ENCODE peak calls at places on chromosomes 4 and X, in four cellular contexts. One of them, this sample, is unnamed.

GRCh38 chrX:71911023-71911730 is 532 bp downstream of the NHSL2 start:
- DNase-seq in mammary epithelial cell: no peak
- DNase-seq in fibroblast of lung: peak; percentile 24
- DNase-seq in astrocyte: no peak
- DNase-seq in this sample: no peak

GRCh38 chr4:104490770-104491395 is 3.8 kb downstream of the CXXC4 start:
- DNase-seq in mammary epithelial cell: peak; percentile 19
- DNase-seq in fibroblast of lung: peak; percentile 62
- DNase-seq in astrocyte: peak; percentile 43
- DNase-seq in this sample: peak; percentile 69

GRCh38 chrX:48663241-48663640 is 20.4 kb upstream of the WAS start:
- DNase-seq in mammary epithelial cell: no peak
- DNase-seq in fibroblast of lung: no peak
- DNase-seq in astrocyte: no peak
- DNase-seq in this sample: no peak

GRCh38 chr4:23934915-23935314 is 45.1 kb upstream of the PPARGC1A start:
- DNase-seq in mammary epithelial cell: peak; percentile 87
- DNase-seq in fibroblast of lung: peak; percentile 93
- DNase-seq in astrocyte: peak; percentile 91
- DNase-seq in this sample: peak; percentile 32

GRCh38 chr4:41424541-41424940 is 113.4 kb upstream of the LIMCH1 start:
- DNase-seq in mammary epithelial cell: no peak
- DNase-seq in fibroblast of lung: peak; percentile 51
- DNase-seq in astrocyte: peak; percentile 46
- DNase-seq in this sample: no peak

GRCh38 chrX:48468693-48469691 is 1.1 kb downstream of the SLC38A5 start:
- DNase-seq in mammary epithelial cell: no peak
- DNase-seq in fibroblast of lung: no peak
- DNase-seq in astrocyte: no peak
- DNase-seq in this sample: peak; percentile 43

GRCh38 chr4:16011173-16011572 is 48.2 kb upstream of the FGFBP2 start:
- DNase-seq in mammary epithelial cell: no peak
- DNase-seq in fibroblast of lung: no peak
- DNase-seq in astrocyte: no peak
- DNase-seq in this sample: no peak

GRCh38 chrX:133294126-133294525 is 76.0 kb upstream of the TFDP3 start:
- DNase-seq in mammary epithelial cell: no peak
- DNase-seq in fibroblast of lung: peak; percentile 65
- DNase-seq in astrocyte: peak; percentile 52
- DNase-seq in this sample: no peak

GRCh38 chr4:83605216-83605615 is 69.3 kb downstream of the GPAT3 start:
- DNase-seq in mammary epithelial cell: no peak
- DNase-seq in fibroblast of lung: no peak
- DNase-seq in astrocyte: no peak
- DNase-seq in this sample: no peak

GRCh38 chrX:107654778-107655761 is 26.8 kb downstream of the PRPS1 start:
- DNase-seq in mammary epithelial cell: peak; percentile 91
- DNase-seq in fibroblast of lung: peak; percentile 91
- DNase-seq in astrocyte: peak; percentile 87
- DNase-seq in this sample: peak; percentile 59

GRCh38 chrX:46433892-46434291 is 111.3 kb downstream of the ZNF674 start:
- DNase-seq in mammary epithelial cell: no peak
- DNase-seq in fibroblast of lung: peak; percentile 30
- DNase-seq in astrocyte: peak; percentile 38
- DNase-seq in this sample: no peak

GRCh38 chr4:3866813-3867129 is 100.6 kb downstream of the ADRA2C start:
- DNase-seq in mammary epithelial cell: no peak
- DNase-seq in fibroblast of lung: no peak
- DNase-seq in astrocyte: no peak
- DNase-seq in this sample: no peak

GRCh38 chr4:114807759-114808404 is 209.3 kb downstream of the UGT8 start:
- DNase-seq in mammary epithelial cell: peak; percentile 14
- DNase-seq in fibroblast of lung: peak; percentile 6
- DNase-seq in astrocyte: no peak
- DNase-seq in this sample: peak; percentile 21

GRCh38 chr4:54090804-54091623 is 8.9 kb upstream of the GSX2 start:
- DNase-seq in mammary epithelial cell: peak; percentile 32
- DNase-seq in fibroblast of lung: peak; percentile 39
- DNase-seq in astrocyte: no peak
- DNase-seq in this sample: peak; percentile 42

GRCh38 chrX:21666679-21667078 is 8.5 kb upstream of the KLHL34 start:
- DNase-seq in mammary epithelial cell: peak; percentile 2
- DNase-seq in fibroblast of lung: peak; percentile 52
- DNase-seq in astrocyte: peak; percentile 30
- DNase-seq in this sample: no peak

GRCh38 chr4:55336138-55337034 is 9.7 kb upstream of the SRD5A3 start:
- DNase-seq in mammary epithelial cell: no peak
- DNase-seq in fibroblast of lung: no peak
- DNase-seq in astrocyte: no peak
- DNase-seq in this sample: no peak

GRCh38 chr4:10031663-10032590 is 10.6 kb upstream of the SLC2A9 start:
- DNase-seq in mammary epithelial cell: no peak
- DNase-seq in fibroblast of lung: peak; percentile 37
- DNase-seq in astrocyte: no peak
- DNase-seq in this sample: no peak

DNA sequence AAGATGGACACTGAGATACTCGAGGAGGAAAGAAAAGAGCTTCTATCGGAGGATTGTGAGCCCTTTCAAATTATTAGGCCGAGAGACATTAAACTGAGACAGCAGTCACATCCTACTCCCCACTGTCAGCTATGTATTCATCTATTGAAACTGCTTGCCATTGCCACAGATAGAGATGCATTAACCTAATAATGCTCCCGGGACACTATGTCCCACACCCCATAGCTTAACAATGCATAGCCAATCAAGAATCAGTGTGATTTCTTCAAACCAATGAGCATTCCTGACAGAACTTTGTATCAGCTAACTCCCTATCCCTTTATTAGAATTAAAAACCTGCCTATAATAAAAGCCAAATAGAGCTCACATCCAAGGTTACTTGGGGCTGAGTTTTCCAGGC is 118.1 kb upstream of the NEIL3 start:
- DNase-seq in mammary epithelial cell: no peak
- DNase-seq in fibroblast of lung: no peak
- DNase-seq in astrocyte: no peak
- DNase-seq in this sample: no peak
- H3K4me3 ChIP-seq in mammary epithelial cell: no peak overlapping the region
- H3K4me3 ChIP-seq in fibroblast of lung: no peak overlapping the region
- H3K4me3 ChIP-seq in astrocyte: no peak overlapping the region
- H3K4me3 ChIP-seq in this sample: no peak overlapping the region

GRCh38 chrX:68432648-68433047 is 647 bp downstream of the OPHN1 start:
- DNase-seq in mammary epithelial cell: no peak
- DNase-seq in fibroblast of lung: peak; percentile 40
- DNase-seq in astrocyte: peak; percentile 33
- DNase-seq in this sample: no peak
- H3K9ac ChIP-seq in mammary epithelial cell: peak overlapping the region; percentile 59
- H3K9ac ChIP-seq in fibroblast of lung: peak overlapping the region; percentile 13
- H3K9ac ChIP-seq in astrocyte: peak overlapping the region; percentile 85
- H3K9ac ChIP-seq in this sample: peak overlapping the region; percentile 65

GRCh38 chr4:26785766-26786165 is 74.9 kb upstream of the STIM2 start:
- DNase-seq in mammary epithelial cell: no peak
- DNase-seq in fibroblast of lung: no peak
- DNase-seq in astrocyte: no peak
- DNase-seq in this sample: no peak

GRCh38 chr4:26787461-26788340 is 72.9 kb upstream of the STIM2 start:
- DNase-seq in mammary epithelial cell: peak; percentile 85
- DNase-seq in fibroblast of lung: peak; percentile 85
- DNase-seq in astrocyte: peak; percentile 79
- DNase-seq in this sample: peak; percentile 57

GRCh38 chr4:26784207-26784606 is 76.4 kb upstream of the STIM2 start:
- DNase-seq in mammary epithelial cell: no peak
- DNase-seq in fibroblast of lung: no peak
- DNase-seq in astrocyte: no peak
- DNase-seq in this sample: no peak

GRCh38 chr4:26786916-26787315 is 73.7 kb upstream of the STIM2 start:
- DNase-seq in mammary epithelial cell: no peak
- DNase-seq in fibroblast of lung: no peak
- DNase-seq in astrocyte: no peak
- DNase-seq in this sample: no peak

DNA sequence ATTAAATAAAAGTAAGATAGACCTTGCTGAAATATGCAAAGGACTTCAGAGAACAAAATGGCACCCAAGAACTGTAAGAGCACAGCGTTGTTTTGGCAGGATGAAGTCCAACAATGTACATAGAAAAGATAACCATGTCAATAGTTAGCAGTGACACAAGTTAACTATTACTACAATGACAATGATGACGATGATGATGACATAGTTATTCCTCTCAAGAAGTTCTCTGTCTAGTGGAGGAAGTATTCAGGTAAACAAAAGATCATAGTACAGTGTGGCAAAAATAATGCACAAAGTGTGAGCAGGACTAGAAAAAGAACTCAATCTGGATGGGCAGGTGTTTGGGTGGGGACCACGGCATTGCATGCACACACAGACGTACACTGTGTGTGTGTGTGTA is 75.3 kb upstream of the STIM2 start:
- DNase-seq in mammary epithelial cell: no peak
- DNase-seq in fibroblast of lung: no peak
- DNase-seq in astrocyte: no peak
- DNase-seq in this sample: no peak
- H3K4me1 ChIP-seq in mammary epithelial cell: peaks cover 39% of the 10 kb centered on the region
- H3K4me1 ChIP-seq in fibroblast of lung: no peaks in the 10 kb centered on the region
- H3K4me1 ChIP-seq in astrocyte: peaks cover 17% of the 10 kb centered on the region
- H3K4me1 ChIP-seq in this sample: no peaks in the 10 kb centered on the region

DNA sequence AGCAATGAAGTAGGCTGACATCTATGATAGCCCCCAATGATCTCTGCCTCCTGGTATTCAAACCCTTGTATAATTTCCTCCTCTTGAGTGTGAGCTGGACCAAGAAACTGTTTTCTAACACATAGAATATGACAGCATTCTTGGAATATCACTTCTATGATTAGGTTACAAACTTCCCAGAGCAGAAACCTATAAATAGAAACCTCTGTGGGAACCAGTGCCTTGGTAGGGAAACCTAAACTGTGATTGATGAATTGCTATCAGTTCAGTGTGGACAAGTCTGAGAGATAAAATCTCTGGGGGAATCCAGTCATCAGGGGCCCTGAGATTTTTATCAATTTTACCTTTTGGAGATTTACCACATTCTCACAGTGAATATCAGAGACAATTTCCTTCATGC is 756.5 kb upstream of the AGA start:
- DNase-seq in mammary epithelial cell: no peak
- DNase-seq in fibroblast of lung: peak; percentile 74
- DNase-seq in astrocyte: peak; percentile 74
- DNase-seq in this sample: no peak
- H3K4me3 ChIP-seq in mammary epithelial cell: no peak overlapping the region
- H3K4me3 ChIP-seq in fibroblast of lung: no peak overlapping the region
- H3K4me3 ChIP-seq in astrocyte: no peak overlapping the region
- H3K4me3 ChIP-seq in this sample: no peak overlapping the region

GRCh38 chrX:56932653-56933339 is 62.5 kb downstream of the SPIN3 start:
- DNase-seq in mammary epithelial cell: no peak
- DNase-seq in fibroblast of lung: no peak
- DNase-seq in astrocyte: no peak
- DNase-seq in this sample: no peak
- H3K9ac ChIP-seq in mammary epithelial cell: no peak overlapping the region
- H3K9ac ChIP-seq in fibroblast of lung: no peak overlapping the region
- H3K9ac ChIP-seq in astrocyte: no peak overlapping the region
- H3K9ac ChIP-seq in this sample: no peak overlapping the region